ENCODE peak calls at places on chromosomes 7 and 10, in seven cellular contexts. E is kidney epithelial cell, W is thoracic aorta, U is choroid plexus epithelial cell, V is colonic mucosa, F is heart left ventricle, N is heart right ventricle. M is an unnamed sample.

GRCh38 chr10:93456480-93456879 is 25.7 kb downstream of the MYOF start:
- DNase-seq in F (no peak), W (no peak), E (no peak), N (no peak), U (no peak), V (no peak), M (no peak)

GRCh38 chr10:21526184-21526951 is 886 bp upstream of the SKIDA1 start:
- DNase-seq in V (peak), U (peak), W (peak), E (no peak), N (peak), F (peak), M (peak)

GRCh38 chr7:97576043-97576442 is 155.8 kb upstream of the TAC1 start:
- DNase-seq in F (no peak), V (no peak), N (no peak), W (no peak), E (no peak), U (no peak), M (no peak)

GRCh38 chr7:4631664-4632171 is 50.4 kb upstream of the FOXK1 start:
- DNase-seq in W (peak), U (peak), V (peak), N (peak), E (peak), F (peak), M (peak)

GRCh38 chr10:36675458-36675880 is 449.9 kb upstream of the ANKRD30A start:
- DNase-seq in E (no peak), F (no peak), W (no peak), N (no peak), U (peak), V (no peak), M (peak)

GRCh38 chr10:132306951-132307751 is 599 bp downstream of the STK32C start:
- DNase-seq in F (peak), V (no peak), U (no peak), N (no peak), E (no peak), W (no peak), M (no peak)

GRCh38 chr10:44703241-44704155 is 207.6 kb upstream of the TMEM72 start:
- DNase-seq in E (no peak), W (no peak), V (no peak), N (no peak), U (peak), F (no peak), M (peak)

GRCh38 chr7:99642099-99642498 is 25.4 kb downstream of the ZSCAN25 start:
- DNase-seq in U (peak), V (no peak), N (no peak), E (no peak), F (no peak), W (no peak), M (no peak)

GRCh38 chr7:99260395-99260794 is 12.2 kb upstream of the MYH16 start:
- DNase-seq in F (peak), U (no peak), N (no peak), V (no peak), E (no peak), W (no peak), M (no peak)

GRCh38 chr7:129191272-129191671 is 2.8 kb downstream of the SMO start:
- DNase-seq in F (no peak), W (no peak), V (no peak), U (no peak), E (no peak), N (no peak), M (no peak)

GRCh38 chr10:34017281-34017680 is 682.8 kb upstream of the NRP1 start:
- DNase-seq in V (no peak), U (no peak), F (no peak), N (no peak), W (no peak), E (no peak), M (no peak)

GRCh38 chr10:112842832-112843360 is 107.2 kb upstream of the TCF7L2 start:
- DNase-seq in W (no peak), U (peak), V (peak), N (no peak), E (peak), F (no peak), M (peak)

GRCh38 chr10:119111968-119112515 is 8.1 kb downstream of the DENND10 start:
- DNase-seq in W (no peak), N (no peak), V (no peak), E (no peak), F (no peak), U (no peak), M (peak)

GRCh38 chr7:48087349-48087748 is 1.7 kb upstream of the UPP1 start:
- DNase-seq in F (no peak), U (peak), W (no peak), N (no peak), E (no peak), V (no peak), M (peak)

GRCh38 chr7:32379486-32380115 is 110.6 kb downstream of the LSM5 start:
- DNase-seq in U (no peak), W (no peak), E (no peak), F (no peak), N (no peak), V (no peak), M (no peak)

GRCh38 chr7:32381024-32381601 is 109.1 kb downstream of the LSM5 start:
- DNase-seq in E (no peak), F (no peak), V (no peak), W (no peak), N (no peak), U (no peak), M (no peak)

GRCh38 chr7:32390210-32390609 is 100.0 kb downstream of the LSM5 start:
- DNase-seq in W (no peak), F (no peak), N (no peak), U (no peak), V (no peak), E (no peak), M (no peak)

DNA sequence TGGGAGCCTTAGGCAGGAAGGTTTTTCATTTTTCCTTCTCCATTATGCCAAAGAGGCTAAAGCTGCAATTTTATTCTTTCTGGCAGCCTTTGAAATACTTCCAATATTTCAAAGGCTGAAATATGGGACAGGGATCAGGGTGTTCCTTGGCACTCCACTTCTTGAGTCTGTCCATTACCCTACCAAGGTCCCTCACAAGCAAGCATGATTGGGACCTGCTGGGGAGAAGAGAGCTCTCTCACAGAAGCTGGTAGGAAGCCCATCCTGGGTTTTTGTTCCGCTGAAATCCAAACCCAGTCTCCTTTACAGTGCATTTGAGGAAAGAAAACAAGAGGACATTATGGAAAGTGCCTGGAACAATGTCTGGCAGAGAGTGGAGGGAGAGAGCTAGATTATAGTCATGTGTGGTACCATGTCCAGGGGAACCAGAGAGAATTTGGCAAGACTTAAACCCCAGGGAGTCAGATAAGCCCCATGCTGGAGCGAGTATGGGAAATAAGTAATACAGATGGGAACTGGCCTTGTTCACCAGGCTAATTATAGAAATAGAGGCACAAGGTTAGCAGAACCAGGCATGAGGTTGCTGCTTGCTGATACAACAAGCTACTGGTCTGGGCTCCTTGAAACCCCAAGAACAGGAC is 104.7 kb downstream of the LSM5 start:
- DNase-seq in N (no peak), F (no peak), V (no peak), W (no peak), E (no peak), U (no peak), M (no peak)
- H3K4me3 ChIP-seq in N (no peak), F (no peak), V (no peak), W (no peak), E (no peak), U (no peak), M (no peak)

GRCh38 chr7:156768698-156769472 is 124.1 kb downstream of the LMBR1 start:
- DNase-seq in U (no peak), E (no peak), N (no peak), W (no peak), V (no peak), F (no peak), M (no peak)
- TF ChIP-seq CTCF in U (no peak), E (no peak), N (no peak), W (no peak), V (no peak), F (no peak), M (no peak)

GRCh38 chr7:22728416-22729029 is 1.5 kb downstream of the IL6 start:
- DNase-seq in V (no peak), F (no peak), U (peak), W (no peak), N (no peak), E (peak), M (peak)
- H3K4me3 ChIP-seq in V (no peak), F (no peak), U (no peak), W (no peak), N (peak), E (no peak), M (peak)

GRCh38 chr7:45080265-45080957 is 8.4 kb downstream of the NACAD start:
- DNase-seq in U (no peak), V (no peak), W (no peak), E (no peak), N (no peak), F (no peak), M (no peak)

GRCh38 chr7:45077579-45077978 is 11.2 kb downstream of the NACAD start:
- DNase-seq in F (no peak), E (no peak), W (no peak), U (no peak), N (no peak), V (no peak), M (no peak)

GRCh38 chr7:45075871-45076796 is 12.6 kb downstream of the NACAD start:
- DNase-seq in V (no peak), U (no peak), N (no peak), E (no peak), F (no peak), W (no peak), M (no peak)

GRCh38 chr7:45076946-45077345 is 11.8 kb downstream of the NACAD start:
- DNase-seq in E (no peak), W (no peak), F (no peak), V (no peak), N (no peak), U (no peak), M (no peak)

GRCh38 chr7:45078199-45078681 is 10.5 kb downstream of the NACAD start:
- DNase-seq in N (no peak), E (no peak), W (no peak), V (no peak), F (no peak), U (no peak), M (no peak)
- TF ChIP-seq CTCF in N (no peak), E (no peak), W (no peak), V (no peak), F (no peak), U (no peak), M (no peak)

GRCh38 chr10:92142512-92142911 is 148.4 kb downstream of the CPEB3 start:
- DNase-seq in V (no peak), E (no peak), W (no peak), F (no peak), U (no peak), N (no peak), M (no peak)

GRCh38 chr10:92146072-92146471 is 144.8 kb downstream of the CPEB3 start:
- DNase-seq in E (no peak), W (no peak), N (no peak), V (no peak), U (no peak), F (no peak), M (no peak)

GRCh38 chr10:92146781-92147180 is 144.1 kb downstream of the CPEB3 start:
- DNase-seq in F (no peak), W (no peak), V (no peak), N (no peak), U (no peak), E (no peak), M (no peak)

GRCh38 chr10:92142949-92143348 is 147.9 kb downstream of the CPEB3 start:
- DNase-seq in F (no peak), N (no peak), E (no peak), V (no peak), U (no peak), W (no peak), M (no peak)
- H3K4me3 ChIP-seq in F (no peak), N (no peak), E (no peak), V (no peak), U (no peak), W (peak), M (no peak)